ENCODE peak calls at places on chromosomes 7 and 10, in eight cellular contexts. V is HL-60; O is effector memory CD4-positive, alpha-beta T cell; B is spleen; G is right atrium auricular region; T is body of pancreas; K is mammary epithelial cell; Y is SJSA1. P is an unnamed sample.

GRCh38 chr10:78730754-78731153 is 338.0 kb upstream of the ZMIZ1 start:
- DNase-seq in V (no peak), O (no peak), B (no peak), G (no peak), T (no peak), K (no peak), Y (no peak), P (no peak)

GRCh38 chr10:104580774-104581675 is 60.1 kb upstream of the SORCS3 start:
- DNase-seq in V (peak), O (peak), B (peak), G (peak), T (peak), K (peak), Y (peak), P (peak)

GRCh38 chr7:13201628-13202027 is 514.2 kb downstream of the ARL4A start:
- DNase-seq in V (no peak), O (no peak), B (no peak), G (no peak), T (no peak), K (no peak), Y (no peak), P (no peak)

GRCh38 chr10:74917481-74918077 is 91.2 kb downstream of the KAT6B start:
- DNase-seq in V (no peak), O (no peak), B (no peak), G (no peak), T (no peak), K (peak), Y (peak), P (no peak)

GRCh38 chr10:52768114-52768532 is 4.5 kb downstream of the MBL2 start:
- DNase-seq in V (no peak), O (no peak), B (no peak), G (peak), T (no peak), K (no peak), Y (no peak), P (no peak)

GRCh38 chr7:151015967-151016366 is 8.3 kb downstream of the ATG9B start:
- DNase-seq in V (no peak), O (no peak), B (no peak), G (no peak), T (no peak), K (no peak), Y (no peak), P (no peak)

GRCh38 chr10:91796332-91797076 is 1.7 kb upstream of the TNKS2 start:
- DNase-seq in V (peak), O (peak), B (peak), G (no peak), T (peak), K (peak), Y (peak), P (no peak)

GRCh38 chr7:83691095-83691494 is 42.2 kb upstream of the SEMA3E start:
- DNase-seq in V (no peak), O (no peak), B (no peak), G (no peak), T (no peak), K (no peak), Y (no peak), P (no peak)

GRCh38 chr10:69232252-69232651 is 12.1 kb downstream of the HKDC1 start:
- DNase-seq in V (no peak), O (no peak), B (peak), G (no peak), T (no peak), K (peak), Y (peak), P (no peak)

GRCh38 chr10:132538790-132539421 is 1.3 kb downstream of the INPP5A start:
- DNase-seq in V (no peak), O (no peak), B (peak), G (no peak), T (peak), K (no peak), Y (no peak), P (no peak)

GRCh38 chr7:5303061-5303460 is 20.3 kb downstream of the SLC29A4 start:
- DNase-seq in V (no peak), O (no peak), B (no peak), G (no peak), T (no peak), K (no peak), Y (no peak), P (no peak)

GRCh38 chr10:5416981-5417380 is 4.6 kb downstream of the NET1 start:
- DNase-seq in V (no peak), O (no peak), B (no peak), G (no peak), T (no peak), K (no peak), Y (no peak), P (no peak)

GRCh38 chr10:132065491-132066105 is at the start of gene JAKMIP3:
- DNase-seq in V (no peak), O (no peak), B (no peak), G (peak), T (peak), K (peak), Y (peak), P (no peak)

GRCh38 chr7:11843113-11843765 is 11.2 kb upstream of the THSD7A start:
- DNase-seq in V (no peak), O (no peak), B (no peak), G (no peak), T (no peak), K (no peak), Y (no peak), P (no peak)

GRCh38 chr7:70142247-70142932 is 544.1 kb downstream of the AUTS2 start:
- DNase-seq in V (no peak), O (no peak), B (no peak), G (no peak), T (no peak), K (no peak), Y (no peak), P (no peak)

GRCh38 chr10:128539784-128540759 is 413.8 kb upstream of the MKI67 start:
- DNase-seq in V (no peak), O (no peak), B (no peak), G (no peak), T (no peak), K (no peak), Y (no peak), P (no peak)

GRCh38 chr10:5873515-5873995 is 16.1 kb downstream of the ANKRD16 start:
- DNase-seq in V (peak), O (peak), B (no peak), G (peak), T (peak), K (peak), Y (peak), P (peak)

GRCh38 chr10:7560519-7560918 is 106.2 kb downstream of the ITIH5 start:
- DNase-seq in V (no peak), O (no peak), B (no peak), G (no peak), T (no peak), K (no peak), Y (no peak), P (no peak)

GRCh38 chr10:20976891-20977684 is 80.0 kb upstream of the NEBL start:
- DNase-seq in V (no peak), O (no peak), B (no peak), G (no peak), T (no peak), K (no peak), Y (no peak), P (no peak)

GRCh38 chr7:10412426-10413019 is 561.1 kb upstream of the PHF14 start:
- DNase-seq in V (peak), O (no peak), B (no peak), G (no peak), T (peak), K (peak), Y (peak), P (peak)

GRCh38 chr10:100864981-100865380 is 47.8 kb upstream of the SLF2 start:
- DNase-seq in V (no peak), O (no peak), B (no peak), G (no peak), T (peak), K (no peak), Y (no peak), P (no peak)

GRCh38 chr7:105935250-105935649 is 27.8 kb upstream of the CDHR3 start:
- DNase-seq in V (no peak), O (no peak), B (no peak), G (no peak), T (peak), K (no peak), Y (no peak), P (no peak)

GRCh38 chr10:104816501-104816900 is 175.4 kb downstream of the SORCS3 start:
- DNase-seq in V (no peak), O (no peak), B (no peak), G (no peak), T (no peak), K (no peak), Y (no peak), P (no peak)

GRCh38 chr10:4093438-4093837 is 308.4 kb upstream of the KLF6 start:
- DNase-seq in V (no peak), O (no peak), B (no peak), G (no peak), T (no peak), K (no peak), Y (no peak), P (no peak)

GRCh38 chr7:47669178-47669878 is 87.4 kb upstream of the TNS3 start:
- DNase-seq in V (peak), O (no peak), B (peak), G (peak), T (peak), K (peak), Y (peak), P (peak)

GRCh38 chr7:116584721-116585120 is 59.9 kb downstream of the CAV1 start:
- DNase-seq in V (no peak), O (no peak), B (no peak), G (no peak), T (no peak), K (no peak), Y (no peak), P (no peak)

GRCh38 chr10:12390733-12391132 is 41.4 kb downstream of the CAMK1D start:
- DNase-seq in V (no peak), O (no peak), B (no peak), G (no peak), T (peak), K (no peak), Y (no peak), P (no peak)

GRCh38 chr10:22230331-22230833 is 12.6 kb upstream of the EBLN1 start:
- DNase-seq in V (peak), O (no peak), B (no peak), G (no peak), T (peak), K (peak), Y (peak), P (no peak)

GRCh38 chr10:7525314-7526016 is 114.6 kb upstream of the SFMBT2 start:
- DNase-seq in V (peak), O (no peak), B (no peak), G (no peak), T (peak), K (peak), Y (peak), P (peak)

GRCh38 chr10:106636781-106637491 is 527.6 kb downstream of the SORCS1 start:
- DNase-seq in V (no peak), O (no peak), B (no peak), G (no peak), T (no peak), K (no peak), Y (no peak), P (no peak)

GRCh38 chr10:52664629-52665028 is 108.0 kb downstream of the MBL2 start:
- DNase-seq in V (no peak), O (no peak), B (no peak), G (no peak), T (no peak), K (no peak), Y (no peak), P (no peak)

GRCh38 chr7:29794959-29795629 is 11.2 kb upstream of the WIPF3 start:
- DNase-seq in V (no peak), O (no peak), B (no peak), G (no peak), T (no peak), K (no peak), Y (no peak), P (no peak)

GRCh38 chr7:28509256-28510021 is 97.1 kb downstream of the CREB5 start:
- DNase-seq in V (no peak), O (no peak), B (no peak), G (no peak), T (no peak), K (peak), Y (no peak), P (no peak)

GRCh38 chr10:13349776-13350274 is 1.7 kb upstream of the SEPHS1 start:
- DNase-seq in V (peak), O (no peak), B (peak), G (no peak), T (peak), K (peak), Y (peak), P (peak)

GRCh38 chr7:90825779-90826178 is 229.7 kb downstream of the CDK14 start:
- DNase-seq in V (no peak), O (no peak), B (no peak), G (no peak), T (no peak), K (peak), Y (no peak), P (no peak)

GRCh38 chr10:74121368-74121767 is 29.3 kb downstream of the AP3M1 start:
- DNase-seq in V (no peak), O (no peak), B (no peak), G (no peak), T (no peak), K (no peak), Y (no peak), P (no peak)

GRCh38 chr10:28284126-28284525 is 18.7 kb downstream of the MPP7 start:
- DNase-seq in V (no peak), O (no peak), B (no peak), G (no peak), T (peak), K (peak), Y (no peak), P (no peak)

GRCh38 chr10:71966046-71967004 is 2.1 kb downstream of the CHST3 start:
- DNase-seq in V (no peak), O (no peak), B (no peak), G (no peak), T (no peak), K (peak), Y (peak), P (no peak)

GRCh38 chr10:106625761-106626160 is 538.7 kb downstream of the SORCS1 start:
- DNase-seq in V (no peak), O (no peak), B (no peak), G (no peak), T (no peak), K (no peak), Y (no peak), P (no peak)

GRCh38 chr10:102652170-102652926 is 8.1 kb downstream of the TRIM8 start:
- DNase-seq in V (peak), O (no peak), B (no peak), G (no peak), T (no peak), K (no peak), Y (no peak), P (no peak)

GRCh38 chr10:102649770-102650654 is 5.7 kb downstream of the TRIM8 start:
- DNase-seq in V (no peak), O (no peak), B (peak), G (no peak), T (peak), K (no peak), Y (no peak), P (no peak)

GRCh38 chr10:102648889-102649752 is 4.8 kb downstream of the TRIM8 start:
- DNase-seq in V (no peak), O (no peak), B (peak), G (no peak), T (peak), K (no peak), Y (no peak), P (no peak)

GRCh38 chr10:102651455-102652169 is 7.3 kb downstream of the TRIM8 start:
- DNase-seq in V (no peak), O (no peak), B (peak), G (no peak), T (no peak), K (no peak), Y (no peak), P (no peak)

GRCh38 chr10:102650655-102651454 is 6.6 kb downstream of the TRIM8 start:
- DNase-seq in V (no peak), O (no peak), B (peak), G (no peak), T (no peak), K (no peak), Y (no peak), P (no peak)
- H3K27ac ChIP-seq in V (peak), O (peak), B (peak), G (peak), T (peak), K (no peak), Y (no peak), P (peak)

GRCh38 chr10:89352039-89352597 is 24.3 kb downstream of the IFIT3 start:
- DNase-seq in V (no peak), O (no peak), B (no peak), G (peak), T (peak), K (peak), Y (peak), P (no peak)
- H3K27ac ChIP-seq in V (no peak), O (no peak), B (peak), G (peak), T (peak), K (no peak), Y (peak), P (peak)

GRCh38 chr10:35409808-35410207 is 73.5 kb downstream of the CCNY start:
- DNase-seq in V (no peak), O (no peak), B (no peak), G (no peak), T (no peak), K (no peak), Y (no peak), P (no peak)

GRCh38 chr10:35412900-35413491 is 76.7 kb downstream of the CCNY start:
- DNase-seq in V (no peak), O (no peak), B (no peak), G (no peak), T (no peak), K (peak), Y (peak), P (no peak)

GRCh38 chr10:35413985-35414861 is 77.9 kb downstream of the CCNY start:
- DNase-seq in V (no peak), O (no peak), B (no peak), G (peak), T (no peak), K (peak), Y (no peak), P (no peak)

GRCh38 chr10:35415505-35415904 is 79.2 kb downstream of the CCNY start:
- DNase-seq in V (no peak), O (no peak), B (no peak), G (peak), T (no peak), K (no peak), Y (no peak), P (no peak)

GRCh38 chr10:35412336-35412735 is 76.0 kb downstream of the CCNY start:
- DNase-seq in V (no peak), O (no peak), B (no peak), G (no peak), T (no peak), K (no peak), Y (no peak), P (no peak)
- H3K27ac ChIP-seq in V (no peak), O (no peak), B (no peak), G (no peak), T (no peak), K (no peak), Y (no peak), P (no peak)

GRCh38 chr7:130071701-130072622 is 1.6 kb downstream of the KLHDC10 start:
- DNase-seq in V (peak), O (peak), B (no peak), G (no peak), T (peak), K (peak), Y (peak), P (no peak)

GRCh38 chr7:130069179-130069977 is 956 bp upstream of the KLHDC10 start:
- DNase-seq in V (no peak), O (no peak), B (no peak), G (no peak), T (peak), K (no peak), Y (no peak), P (no peak)

GRCh38 chr7:130065500-130066152 is 4.7 kb upstream of the KLHDC10 start:
- DNase-seq in V (no peak), O (no peak), B (no peak), G (no peak), T (no peak), K (no peak), Y (peak), P (no peak)

GRCh38 chr7:130069978-130070899 is at the start of gene KLHDC10:
- DNase-seq in V (peak), O (peak), B (peak), G (peak), T (peak), K (peak), Y (peak), P (peak)

DNA sequence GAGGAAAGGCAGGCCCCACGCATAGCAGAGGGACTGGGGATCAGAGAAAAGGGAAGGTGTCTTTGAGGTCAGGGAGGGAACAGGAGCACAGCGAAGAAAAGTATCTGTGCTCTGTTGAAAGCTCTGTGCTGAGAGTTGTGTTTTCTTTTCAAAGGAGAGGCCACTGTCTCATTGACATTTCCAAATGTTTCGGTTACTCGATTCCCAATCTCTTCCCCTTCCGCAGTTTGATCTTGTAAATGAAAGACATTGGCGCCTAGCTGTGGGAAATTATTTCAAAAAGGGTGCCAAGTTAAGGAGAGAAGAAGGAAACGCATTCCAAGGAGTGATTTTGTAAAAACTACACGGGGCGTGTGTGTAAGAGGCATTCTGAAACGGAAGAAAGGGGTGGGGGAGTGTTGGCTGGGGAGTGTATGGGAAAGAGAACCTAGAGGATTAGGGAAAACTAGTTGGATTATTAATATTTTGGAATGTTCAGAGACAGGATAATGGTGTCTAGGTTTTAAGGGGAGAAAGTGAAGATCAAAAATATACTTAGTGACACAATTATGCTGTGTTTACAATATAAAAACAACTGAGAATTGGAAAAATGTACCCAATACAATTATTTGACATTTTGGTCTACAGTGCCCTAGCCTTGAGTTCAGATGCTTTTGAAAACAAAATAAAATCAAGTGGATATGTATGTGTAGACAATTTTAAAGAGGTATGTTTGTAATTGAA is 727 bp downstream of the KLHDC10 start:
- DNase-seq in V (peak), O (no peak), B (no peak), G (no peak), T (no peak), K (peak), Y (peak), P (no peak)
- H3K27ac ChIP-seq in V (peak), O (peak), B (peak), G (peak), T (peak), K (peak), Y (no peak), P (peak)

P was measured in tibial nerve.